ENCODE peak calls at places on chromosomes 11 and 22, in five cellular contexts. X is left ventricle myocardium inferior; R is A549; N is sigmoid colon; M is CD8-positive, alpha-beta T cell. P is an unnamed sample.

GRCh38 chr11:116166788-116167465 is 605.9 kb downstream of the BUD13 start:
- DNase-seq in X (no peak), N (no peak), M (no peak), R (no peak), P (no peak)

GRCh38 chr11:125569913-125570621 is 790 bp downstream of the EI24 start:
- DNase-seq in M (no peak), X (no peak), N (no peak), R (no peak), P (no peak)

GRCh38 chr11:107859459-107860239 is 1.1 kb upstream of the SLC35F2 start:
- DNase-seq in X (peak), R (peak), M (no peak), N (peak), P (peak)

GRCh38 chr11:18705651-18706281 is 7.2 kb downstream of the TMEM86A start:
- DNase-seq in M (no peak), X (peak), N (peak), R (no peak), P (peak)

GRCh38 chr11:107232451-107232850 is 214.2 kb upstream of the GUCY1A2 start:
- DNase-seq in X (no peak), N (no peak), M (no peak), R (no peak), P (no peak)

GRCh38 chr11:2094354-2095197 is 44.6 kb downstream of the IGF2 start:
- DNase-seq in M (no peak), N (peak), X (no peak), R (no peak), P (peak)

GRCh38 chr11:124891390-124891861 is 6.2 kb downstream of the ROBO4 start:
- DNase-seq in X (peak), M (no peak), N (peak), R (no peak), P (no peak)

GRCh38 chr11:83054904-83055380 is 16.8 kb downstream of the RAB30 start:
- DNase-seq in N (no peak), M (no peak), R (no peak), X (no peak), P (no peak)

GRCh38 chr22:40065981-40066380 is 71.2 kb downstream of the FAM83F start:
- DNase-seq in R (no peak), M (no peak), N (no peak), X (no peak), P (no peak)

GRCh38 chr11:118536726-118537125 is 5.7 kb downstream of the TMEM25 start:
- DNase-seq in M (no peak), X (no peak), N (no peak), R (no peak), P (no peak)

GRCh38 chr22:49392247-49392646 is 435.4 kb downstream of the BRD1 start:
- DNase-seq in R (no peak), X (no peak), N (peak), M (no peak), P (peak)

GRCh38 chr11:116132273-116132978 is 628.2 kb upstream of the CADM1 start:
- DNase-seq in N (no peak), R (no peak), M (no peak), X (no peak), P (no peak)

GRCh38 chr11:69540118-69541000 is 58.9 kb downstream of the LINC01488 start:
- DNase-seq in M (no peak), X (peak), N (peak), R (no peak), P (peak)

GRCh38 chr22:33923033-33923432 is 2.8 kb upstream of the LARGE1 start:
- DNase-seq in X (no peak), N (no peak), R (no peak), M (no peak), P (no peak)

GRCh38 chr11:76704171-76704948 is 33.8 kb upstream of the LRRC32 start:
- DNase-seq in M (no peak), N (no peak), X (no peak), R (no peak), P (no peak)

GRCh38 chr11:47518212-47518959 is 34.5 kb downstream of the CELF1 start:
- DNase-seq in R (no peak), N (no peak), X (no peak), M (no peak), P (no peak)

GRCh38 chr11:45379162-45379863 is 93.2 kb upstream of the SYT13 start:
- DNase-seq in M (no peak), N (no peak), X (no peak), R (no peak), P (peak)

GRCh38 chr11:65921033-65921555 is 1.9 kb downstream of the DRAP1 start:
- DNase-seq in R (no peak), M (no peak), N (no peak), X (no peak), P (no peak)
- H3K4me3 ChIP-seq in R (no peak), M (peak), N (no peak), X (peak), P (no peak)

GRCh38 chr11:20759541-20759940 is 90.2 kb downstream of the NELL1 start:
- DNase-seq in X (no peak), M (no peak), R (no peak), N (no peak), P (no peak)

DNA sequence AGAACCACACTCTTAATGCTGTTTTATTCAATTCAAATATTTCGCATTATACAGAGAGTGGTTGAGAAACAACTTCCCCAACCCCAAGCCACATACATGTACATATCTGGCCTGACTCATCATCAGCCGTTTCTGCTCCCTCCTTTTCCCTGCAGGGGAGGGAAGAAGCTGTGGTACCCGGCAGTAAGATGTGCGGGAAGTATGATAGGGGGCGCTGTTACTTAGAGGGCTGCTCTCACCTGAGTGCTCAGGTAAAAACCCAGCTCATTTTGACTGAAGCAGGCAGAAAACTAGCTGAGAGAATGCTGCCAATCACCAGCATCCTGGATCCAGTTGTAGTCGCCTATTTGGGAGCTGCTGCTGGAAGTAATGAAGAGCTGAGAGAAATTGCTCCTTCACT is 85.6 kb downstream of the NELL1 start:
- DNase-seq in N (no peak), X (no peak), R (no peak), M (no peak), P (no peak)
- TF ChIP-seq CTCF in N (no peak), X (no peak), R (no peak), M (no peak), P (no peak)

GRCh38 chr11:62542111-62542745 is 4.4 kb downstream of the AHNAK start:
- DNase-seq in M (no peak), X (no peak), R (no peak), N (no peak), P (no peak)

GRCh38 chr11:62539238-62539925 is 7.2 kb downstream of the AHNAK start:
- DNase-seq in M (no peak), X (peak), N (peak), R (peak), P (no peak)

GRCh38 chr11:62542750-62543567 is 3.6 kb downstream of the AHNAK start:
- DNase-seq in N (peak), M (no peak), X (peak), R (peak), P (peak)

GRCh38 chr11:62538470-62539237 is 8.0 kb downstream of the AHNAK start:
- DNase-seq in R (no peak), X (no peak), M (no peak), N (no peak), P (no peak)

GRCh38 chr11:62540804-62541671 is 5.6 kb downstream of the AHNAK start:
- DNase-seq in R (no peak), X (peak), N (peak), M (no peak), P (peak)
- H3K27ac ChIP-seq in R (peak), X (peak), N (peak), M (peak), P (peak)

DNA sequence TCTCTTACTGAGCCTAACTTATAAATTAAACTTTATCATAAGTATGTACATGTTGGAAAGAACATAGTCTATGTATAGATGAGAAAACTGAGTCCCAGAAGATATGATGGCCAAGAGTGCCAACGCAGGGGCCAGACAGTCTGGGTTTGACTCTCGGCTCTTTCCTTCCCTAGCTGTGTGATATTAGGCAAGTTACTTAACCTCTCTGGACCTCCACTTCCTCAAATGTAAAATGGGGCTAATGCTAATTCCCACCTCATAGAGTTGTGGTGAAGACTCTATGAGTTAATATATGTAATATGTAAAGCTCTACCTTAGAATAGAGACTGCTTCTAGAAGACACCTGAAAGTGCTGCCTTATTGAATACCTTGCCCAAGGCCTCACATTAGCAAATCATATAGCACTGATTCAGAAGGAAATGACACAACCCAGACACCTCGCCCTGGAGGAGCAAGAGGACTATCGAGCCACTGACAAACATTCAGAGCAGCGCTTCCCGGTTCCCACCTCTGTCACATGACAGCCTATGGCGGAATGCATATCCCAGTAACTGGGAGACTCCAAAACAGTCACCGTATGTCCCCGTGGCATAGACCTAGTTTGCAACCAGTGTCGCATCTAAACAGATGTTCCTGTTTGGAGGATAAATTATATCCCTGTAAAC is 11.3 kb upstream of the CCDC86 start:
- DNase-seq in R (no peak), N (no peak), M (no peak), X (no peak), P (no peak)
- H3K4me3 ChIP-seq in R (no peak), N (no peak), M (no peak), X (no peak), P (no peak)

GRCh38 chr11:32232516-32232915 is 141.6 kb downstream of the RCN1 start:
- DNase-seq in M (no peak), X (no peak), N (no peak), R (no peak), P (no peak)

GRCh38 chr11:32229566-32230240 is 138.8 kb downstream of the RCN1 start:
- DNase-seq in M (no peak), R (no peak), N (no peak), X (no peak), P (no peak)

GRCh38 chr11:32233276-32233675 is 142.4 kb downstream of the RCN1 start:
- DNase-seq in X (no peak), M (no peak), N (no peak), R (no peak), P (no peak)

GRCh38 chr11:32233928-32234327 is 143.1 kb downstream of the RCN1 start:
- DNase-seq in M (no peak), R (no peak), N (no peak), X (no peak), P (no peak)

GRCh38 chr11:32231909-32232493 is 141.1 kb downstream of the RCN1 start:
- DNase-seq in N (no peak), M (no peak), X (no peak), R (peak), P (no peak)
- TF ChIP-seq CTCF in N (no peak), M (no peak), X (peak), R (peak), P (no peak)

GRCh38 chr22:24323695-24324094 is 53.1 kb downstream of the SPECC1L start:
- DNase-seq in M (no peak), X (no peak), N (no peak), R (peak), P (no peak)

GRCh38 chr22:24325105-24325757 is 54.6 kb downstream of the SPECC1L start:
- DNase-seq in M (no peak), X (no peak), R (peak), N (no peak), P (no peak)

GRCh38 chr22:24327827-24328226 is 57.2 kb downstream of the SPECC1L start:
- DNase-seq in X (no peak), R (no peak), N (no peak), M (no peak), P (no peak)

GRCh38 chr22:24324137-24324536 is 53.5 kb downstream of the SPECC1L start:
- DNase-seq in X (no peak), R (no peak), N (no peak), M (no peak), P (no peak)

GRCh38 chr22:24326266-24326665 is 55.6 kb downstream of the SPECC1L start:
- DNase-seq in M (no peak), R (no peak), X (no peak), N (no peak), P (no peak)
- H3K27ac ChIP-seq in M (no peak), R (no peak), X (no peak), N (no peak), P (no peak)

DNA sequence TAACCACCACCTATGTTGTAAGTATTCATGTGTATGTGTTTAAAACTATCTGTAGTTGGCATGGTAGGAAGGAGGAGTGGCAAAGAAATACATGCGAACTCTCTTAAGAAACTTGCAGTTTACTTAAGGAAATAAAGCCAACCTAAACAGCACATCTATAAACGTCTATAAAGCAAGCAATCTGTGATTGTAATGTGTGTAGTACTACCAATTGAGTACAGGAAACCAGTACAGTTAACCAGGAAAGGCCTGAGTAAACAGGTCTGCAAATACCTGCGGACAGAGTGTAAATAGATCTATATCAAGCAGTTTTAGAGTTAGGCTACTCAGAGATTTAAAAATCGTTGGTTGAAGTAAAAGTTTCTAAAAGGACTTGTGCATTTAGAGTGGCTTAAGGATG is 59.5 kb upstream of the AMOTL1 start:
- DNase-seq in X (no peak), M (no peak), R (no peak), N (no peak), P (no peak)
- H3K4me3 ChIP-seq in X (no peak), M (no peak), R (no peak), N (no peak), P (no peak)

GRCh38 chr11:64687204-64687603 is 35.8 kb downstream of the NRXN2 start:
- DNase-seq in N (peak), R (no peak), M (no peak), X (peak), P (peak)

GRCh38 chr11:64687641-64688533 is 35.1 kb downstream of the NRXN2 start:
- DNase-seq in M (no peak), N (no peak), X (no peak), R (no peak), P (no peak)

GRCh38 chr11:64686466-64687175 is 36.4 kb downstream of the NRXN2 start:
- DNase-seq in M (no peak), R (no peak), X (no peak), N (no peak), P (no peak)

GRCh38 chr11:64690235-64690634 is 32.8 kb downstream of the NRXN2 start:
- DNase-seq in X (peak), N (no peak), M (no peak), R (no peak), P (no peak)

GRCh38 chr11:64688534-64688982 is 34.4 kb downstream of the NRXN2 start:
- DNase-seq in N (peak), X (peak), R (peak), M (peak), P (peak)
- TF ChIP-seq CTCF in N (peak), X (peak), R (peak), M (peak), P (peak)